ENCODE peak calls at places on chromosomes 7 and 10, in nine cellular contexts. J, E, C, Z, P, F, D, V and T are unnamed samples.
A peak's percentile ranks its signal among the peaks of the same experiment; 100 is the strongest.

GRCh38 chr7:113144839-113145238 is 26.5 kb upstream of the SMIM30 start:
- DNase-seq in J (no peak), E (no peak), C (no peak), Z (no peak), P (no peak), F (no peak), D (no peak), V (no peak), T (no peak)

GRCh38 chr10:114320249-114321116 is 81.4 kb downstream of the VWA2 start:
- DNase-seq in J (peak; percentile 33), E (no peak), C (no peak), Z (no peak), P (no peak), F (no peak), D (peak; percentile 98), V (no peak), T (peak; percentile 94)

GRCh38 chr10:93124580-93125318 is 51.1 kb downstream of the CYP26A1 start:
- DNase-seq in J (peak; percentile 18), E (no peak), C (no peak), Z (no peak), P (no peak), F (no peak), D (peak; percentile 14), V (no peak), T (no peak)

GRCh38 chr7:91248996-91249395 is 15.2 kb upstream of the FZD1 start:
- DNase-seq in J (no peak), E (no peak), C (no peak), Z (no peak), P (no peak), F (peak; percentile 18), D (peak; percentile 47), V (no peak), T (peak; percentile 37)

GRCh38 chr7:5559586-5559985 is 136.0 kb upstream of the TNRC18 start:
- DNase-seq in J (no peak), E (no peak), C (no peak), Z (no peak), P (no peak), F (no peak), D (no peak), V (no peak), T (no peak)

GRCh38 chr7:67738-68395 is 124.5 kb upstream of the FAM20C start:
- DNase-seq in J (no peak), E (peak; percentile 42), C (no peak), Z (no peak), P (no peak), F (no peak), D (no peak), V (peak; percentile 59), T (peak; percentile 57)

GRCh38 chr7:11428877-11429617 is 403.0 kb downstream of the THSD7A start:
- DNase-seq in J (no peak), E (no peak), C (no peak), Z (no peak), P (no peak), F (no peak), D (no peak), V (no peak), T (no peak)

GRCh38 chr10:62651341-62651740 is 153.2 kb upstream of the ADO start:
- DNase-seq in J (no peak), E (no peak), C (no peak), Z (no peak), P (no peak), F (peak; percentile 52), D (no peak), V (no peak), T (no peak)

GRCh38 chr10:113175756-113176651 is 226.0 kb downstream of the TCF7L2 start:
- DNase-seq in J (no peak), E (peak; percentile 31), C (no peak), Z (no peak), P (no peak), F (no peak), D (no peak), V (no peak), T (no peak)

GRCh38 chr7:106653488-106653887 is 7.5 kb downstream of the CCDC71L start:
- DNase-seq in J (peak; percentile 22), E (no peak), C (no peak), Z (no peak), P (no peak), F (no peak), D (no peak), V (no peak), T (no peak)

GRCh38 chr10:62384057-62384446 is 9.9 kb downstream of the ZNF365 start:
- DNase-seq in J (peak; percentile 74), E (no peak), C (no peak), Z (no peak), P (peak; percentile 83), F (peak; percentile 50), D (peak; percentile 97), V (no peak), T (peak; percentile 89)

GRCh38 chr10:19816420-19817250 is at the start of gene PLXDC2:
- DNase-seq in J (peak; percentile 34), E (peak; percentile 84), C (peak; percentile 56), Z (peak; percentile 71), P (no peak), F (peak; percentile 11), D (peak; percentile 35), V (peak; percentile 90), T (peak; percentile 9)

GRCh38 chr7:95950698-95951097 is 178.3 kb downstream of the DYNC1I1 start:
- DNase-seq in J (peak; percentile 7), E (no peak), C (no peak), Z (no peak), P (no peak), F (peak; percentile 44), D (no peak), V (no peak), T (no peak)

GRCh38 chr10:50552771-50553535 is 70.8 kb downstream of the SGMS1 start:
- DNase-seq in J (peak; percentile 68), E (no peak), C (no peak), Z (no peak), P (no peak), F (peak; percentile 11), D (peak; percentile 13), V (no peak), T (peak; percentile 26)

GRCh38 chr10:132631348-132631735 is 93.8 kb downstream of the INPP5A start:
- DNase-seq in J (peak; percentile 24), E (peak; percentile 90), C (no peak), Z (no peak), P (no peak), F (peak; percentile 58), D (no peak), V (peak; percentile 92), T (no peak)

GRCh38 chr10:132371641-132372081 is 25.3 kb upstream of the PWWP2B start:
- DNase-seq in J (no peak), E (no peak), C (no peak), Z (no peak), P (no peak), F (no peak), D (no peak), V (peak; percentile 35), T (no peak)

GRCh38 chr7:5420108-5420840 is 3.4 kb downstream of the TNRC18 start:
- DNase-seq in J (no peak), E (peak; percentile 84), C (peak; percentile 67), Z (peak; percentile 50), P (no peak), F (no peak), D (no peak), V (no peak), T (peak; percentile 52)

GRCh38 chr10:88288621-88289059 is 294.5 kb downstream of the RNLS start:
- DNase-seq in J (no peak), E (no peak), C (no peak), Z (no peak), P (no peak), F (no peak), D (no peak), V (no peak), T (peak; percentile 37)

GRCh38 chr10:53598914-53599313 is 826.3 kb upstream of the MBL2 start:
- DNase-seq in J (no peak), E (no peak), C (no peak), Z (no peak), P (no peak), F (no peak), D (no peak), V (no peak), T (no peak)